ENCODE peak calls at places on chromosomes 16 and 17, in seven cellular contexts. Z, N, J, B, H, O and D are unnamed samples.

GRCh38 chr17:80938556-80938955 is 53.1 kb upstream of the CHMP6 start:
- DNase-seq in Z (no peak), N (peak), J (no peak), B (peak), H (no peak), O (peak), D (no peak)

GRCh38 chr16:67779256-67780014 is 26.9 kb downstream of the RANBP10 start:
- DNase-seq in Z (no peak), N (no peak), J (no peak), B (no peak), H (no peak), O (no peak), D (no peak)

GRCh38 chr17:65055708-65056638 is 567 bp downstream of the GNA13 start:
- DNase-seq in Z (peak), N (peak), J (peak), B (peak), H (peak), O (peak), D (no peak)

GRCh38 chr17:44677136-44677535 is 12.4 kb downstream of the CCDC43 start:
- DNase-seq in Z (no peak), N (no peak), J (no peak), B (peak), H (no peak), O (no peak), D (no peak)

GRCh38 chr16:79644977-79645667 is 44.6 kb upstream of the MAF start:
- DNase-seq in Z (no peak), N (no peak), J (no peak), B (no peak), H (no peak), O (no peak), D (no peak)

GRCh38 chr17:63249256-63250006 is 196.7 kb downstream of the CYB561 start:
- DNase-seq in Z (no peak), N (no peak), J (no peak), B (peak), H (no peak), O (no peak), D (no peak)

GRCh38 chr16:85321856-85322271 is 209.6 kb upstream of the CIBAR2 start:
- DNase-seq in Z (no peak), N (peak), J (peak), B (peak), H (no peak), O (no peak), D (peak)

GRCh38 chr17:58224315-58224714 is 5.3 kb upstream of the MKS1 start:
- DNase-seq in Z (no peak), N (no peak), J (no peak), B (no peak), H (no peak), O (no peak), D (no peak)

GRCh38 chr17:1714488-1714979 is 4.4 kb upstream of the TLCD2 start:
- DNase-seq in Z (no peak), N (peak), J (peak), B (peak), H (peak), O (no peak), D (peak)

GRCh38 chr16:79754081-79754872 is 153.7 kb upstream of the MAF start:
- DNase-seq in Z (no peak), N (no peak), J (no peak), B (no peak), H (no peak), O (no peak), D (no peak)

GRCh38 chr17:66142428-66142827 is 49.5 kb downstream of the CEP112 start:
- DNase-seq in Z (no peak), N (no peak), J (no peak), B (no peak), H (no peak), O (no peak), D (no peak)

GRCh38 chr16:87152221-87152755 is 164.9 kb downstream of the C16orf95 start:
- DNase-seq in Z (no peak), N (no peak), J (no peak), B (peak), H (no peak), O (no peak), D (no peak)

GRCh38 chr17:34822007-34822737 is 139.1 kb downstream of the CCT6B start:
- DNase-seq in Z (no peak), N (no peak), J (no peak), B (peak), H (no peak), O (no peak), D (no peak)

GRCh38 chr16:55685973-55686372 is 30.2 kb downstream of the SLC6A2 start:
- DNase-seq in Z (no peak), N (no peak), J (no peak), B (no peak), H (no peak), O (no peak), D (no peak)
- TF ChIP-seq CTCF in Z (no peak), N (no peak), J (no peak), B (no peak), H (no peak), O (no peak), D (no peak)

GRCh38 chr16:53080345-53081031 is 25.7 kb downstream of the CHD9 start:
- DNase-seq in Z (no peak), N (peak), J (no peak), B (peak), H (no peak), O (no peak), D (peak)
- H3K4me3 ChIP-seq in Z (no peak), N (no peak), J (peak), B (peak), H (no peak), O (no peak), D (peak)

DNA sequence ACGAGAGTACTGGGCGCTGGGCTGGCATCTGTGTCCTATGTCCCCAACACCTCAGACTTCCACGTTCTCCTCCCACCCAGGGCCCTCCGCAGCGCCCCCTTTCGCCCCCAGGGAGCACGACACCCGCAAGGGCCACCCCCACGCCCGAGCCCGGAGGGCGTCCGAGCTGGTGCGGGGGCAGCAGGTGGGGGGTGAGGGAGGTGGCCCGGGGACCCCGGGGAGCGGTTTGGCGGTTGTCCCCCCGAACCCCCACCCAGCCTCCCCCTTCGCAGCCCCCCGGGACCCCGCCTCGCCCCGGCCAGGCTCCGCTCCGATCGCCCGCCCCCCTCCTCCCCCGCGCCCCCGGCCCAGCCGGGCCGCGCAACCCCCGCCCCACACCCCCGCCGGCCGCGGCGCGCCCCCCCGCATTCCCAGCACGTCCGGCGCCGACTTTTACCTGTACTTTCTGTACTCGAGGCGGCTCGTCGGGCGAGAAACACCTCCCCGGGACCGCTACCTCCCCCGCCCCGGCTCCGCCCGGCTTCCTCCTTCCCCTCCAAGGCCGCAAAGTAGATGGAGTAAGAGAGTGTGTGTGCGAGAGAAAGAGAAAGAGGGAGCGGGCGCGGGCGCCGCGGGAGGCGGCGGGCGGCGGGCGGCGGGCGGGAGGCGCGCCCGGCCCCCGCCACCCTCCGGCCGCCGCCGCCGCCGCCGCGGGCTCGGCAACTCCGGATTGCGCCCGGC is 897 bp downstream of the CDYL2 start:
- DNase-seq in Z (peak), N (peak), J (no peak), B (peak), H (peak), O (peak), D (no peak)
- TF ChIP-seq CTCF in Z (peak), N (peak), J (peak), B (peak), H (peak), O (peak), D (peak)

GRCh38 chr17:17683710-17684365 is 2.6 kb downstream of the RAI1 start:
- DNase-seq in Z (no peak), N (no peak), J (no peak), B (peak), H (no peak), O (no peak), D (no peak)
- H3K4me3 ChIP-seq in Z (peak), N (no peak), J (peak), B (peak), H (peak), O (no peak), D (peak)

DNA sequence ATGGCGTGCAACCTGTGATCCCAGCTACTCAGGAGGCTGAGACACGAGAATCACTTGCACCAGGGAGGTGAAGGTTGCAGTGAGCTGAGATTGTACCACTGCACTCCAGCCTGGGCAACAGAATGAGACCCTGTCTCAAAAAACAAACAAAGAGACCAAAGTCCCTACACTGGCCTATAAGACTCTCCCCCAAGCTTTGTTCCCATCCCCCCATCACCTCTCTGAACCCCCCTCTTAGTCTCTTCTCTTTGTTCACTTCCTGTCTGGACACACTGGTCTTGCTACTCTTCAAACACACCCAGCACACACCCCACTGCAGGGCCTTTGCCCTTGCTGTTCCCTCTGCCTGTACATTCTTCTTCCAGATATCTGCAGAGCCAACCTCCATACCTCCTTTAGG is 7.8 kb upstream of the SCNN1B start:
- DNase-seq in Z (no peak), N (no peak), J (no peak), B (no peak), H (no peak), O (no peak), D (no peak)
- TF ChIP-seq CTCF in Z (no peak), N (no peak), J (no peak), B (no peak), H (no peak), O (no peak), D (no peak)

DNA sequence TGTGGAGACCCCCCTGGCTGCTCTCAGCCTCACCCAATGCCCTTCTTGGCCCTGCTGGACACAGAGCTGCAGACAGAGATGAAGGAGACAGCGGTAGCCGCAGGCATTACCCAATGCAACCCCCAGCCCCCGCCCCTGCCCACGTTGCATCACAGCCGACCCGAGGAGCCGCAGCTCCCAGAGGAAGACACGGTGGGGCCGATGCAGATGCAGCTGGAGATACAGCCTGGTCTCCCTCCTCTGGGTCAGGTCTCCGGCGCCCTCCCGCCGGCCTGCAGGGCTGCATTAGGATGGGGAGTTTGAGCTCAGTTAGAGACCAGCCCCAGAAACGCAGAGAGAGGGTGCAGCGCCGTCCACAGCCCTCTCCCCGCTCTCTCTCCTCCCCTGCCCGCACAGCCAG is 19.4 kb upstream of the UBE2I start:
- DNase-seq in Z (no peak), N (no peak), J (no peak), B (peak), H (peak), O (no peak), D (no peak)
- H3K4me3 ChIP-seq in Z (no peak), N (no peak), J (no peak), B (no peak), H (peak), O (no peak), D (no peak)

GRCh38 chr17:6497496-6498221 is 53.4 kb downstream of the PIMREG start:
- DNase-seq in Z (no peak), N (no peak), J (no peak), B (no peak), H (no peak), O (no peak), D (no peak)
- TF ChIP-seq CTCF in Z (no peak), N (no peak), J (no peak), B (no peak), H (no peak), O (no peak), D (no peak)